ENCODE peak calls at places on chromosomes 13 and 19, in five cellular contexts. G is astrocyte, P is WERI-Rb-1, Z is PC-3, A is dorsolateral prefrontal cortex. K is an unnamed sample.

GRCh38 chr19:32530773-32531172 is 50.2 kb upstream of the PDCD5 start:
- DNase-seq in Z (no peak), G (no peak), P (no peak), A (no peak), K (no peak)

GRCh38 chr13:30746816-30747215 is 11.5 kb downstream of the ALOX5AP start:
- DNase-seq in P (no peak), Z (no peak), A (no peak), G (no peak), K (no peak)

GRCh38 chr13:31885994-31886393 is 145.6 kb upstream of the FRY start:
- DNase-seq in Z (no peak), P (peak), A (no peak), G (no peak), K (no peak)

GRCh38 chr13:94656766-94657165 is 55.1 kb downstream of the GPR180 start:
- DNase-seq in A (no peak), Z (peak), P (no peak), G (peak), K (peak)

GRCh38 chr19:17648097-17648660 is 40.0 kb downstream of the UNC13A start:
- DNase-seq in Z (no peak), G (no peak), A (peak), P (no peak), K (no peak)

GRCh38 chr13:50907781-50908180 is 1.8 kb upstream of the RNASEH2B start:
- DNase-seq in Z (no peak), P (no peak), A (no peak), G (no peak), K (no peak)

GRCh38 chr19:41695745-41696144 is 7.7 kb upstream of the CEACAM7 start:
- DNase-seq in G (no peak), Z (no peak), A (no peak), P (no peak), K (no peak)

GRCh38 chr13:27034678-27035111 is 136.9 kb downstream of the USP12 start:
- DNase-seq in G (no peak), A (peak), Z (no peak), P (no peak), K (no peak)

GRCh38 chr13:42760949-42761348 is 20.4 kb upstream of the FAM216B start:
- DNase-seq in P (no peak), Z (no peak), A (no peak), G (peak), K (no peak)

GRCh38 chr19:41321600-41322270 is 11.8 kb downstream of the CCDC97 start:
- DNase-seq in P (peak), A (no peak), Z (peak), G (peak), K (no peak)

GRCh38 chr19:30003862-30004261 is 61.8 kb downstream of the URI1 start:
- DNase-seq in G (no peak), A (no peak), P (no peak), Z (no peak), K (no peak)

GRCh38 chr13:56752630-56753029 is 388.1 kb upstream of the PRR20A start:
- DNase-seq in P (no peak), A (no peak), G (no peak), Z (no peak), K (no peak)

GRCh38 chr19:29549105-29550070 is 23.6 kb downstream of the VSTM2B start:
- DNase-seq in G (no peak), P (no peak), Z (no peak), A (no peak), K (no peak)

GRCh38 chr19:56538761-56539263 is at the start of gene ZFP28:
- DNase-seq in G (no peak), A (no peak), Z (no peak), P (peak), K (no peak)

GRCh38 chr19:58154679-58155648 is 4.4 kb upstream of the ZNF329 start:
- DNase-seq in Z (peak), P (peak), A (peak), G (peak), K (peak)

GRCh38 chr13:107993239-107993948 is 221.9 kb downstream of the LIG4 start:
- DNase-seq in G (no peak), Z (peak), A (no peak), P (no peak), K (peak)

GRCh38 chr19:31678421-31678820 is 329.2 kb upstream of the TSHZ3 start:
- DNase-seq in P (no peak), A (no peak), Z (no peak), G (no peak), K (no peak)

GRCh38 chr19:2059422-2060201 is 8.6 kb upstream of the MKNK2 start:
- DNase-seq in A (no peak), Z (peak), P (peak), G (peak), K (no peak)

GRCh38 chr19:2063824-2064223 is 12.8 kb upstream of the MKNK2 start:
- DNase-seq in G (no peak), P (no peak), A (no peak), Z (no peak), K (no peak)

GRCh38 chr19:2062770-2063169 is 11.7 kb upstream of the MKNK2 start:
- DNase-seq in G (no peak), A (no peak), P (no peak), Z (no peak), K (no peak)

GRCh38 chr19:2061936-2062729 is 11.1 kb upstream of the MKNK2 start:
- DNase-seq in P (no peak), G (no peak), A (no peak), Z (no peak), K (no peak)

GRCh38 chr19:2061093-2061935 is 10.3 kb upstream of the MKNK2 start:
- DNase-seq in Z (peak), A (peak), G (peak), P (peak), K (peak)
- H3K27ac ChIP-seq in Z (peak), A (peak), G (peak), P (peak), K (peak)

DNA sequence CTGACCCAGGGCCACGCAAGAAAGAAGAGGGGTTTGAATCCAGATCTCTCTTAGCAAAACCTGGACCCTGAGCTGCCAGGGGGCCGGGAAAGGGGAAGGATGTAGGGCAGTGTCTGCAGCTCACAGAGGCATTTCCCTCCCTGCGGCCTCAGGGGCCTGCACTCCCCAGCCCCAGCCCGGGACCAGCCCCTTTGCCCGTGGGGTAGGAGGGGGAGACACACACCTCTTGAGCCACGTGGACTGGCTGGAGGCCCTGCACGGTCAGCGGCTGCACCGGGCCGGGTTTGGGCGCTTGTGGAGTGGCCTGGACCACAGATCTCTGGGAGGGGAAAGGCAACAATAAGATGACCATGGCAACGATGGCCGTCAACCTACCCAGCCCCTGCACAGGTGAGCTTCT is 26.9 kb downstream of the RFX1 start:
- DNase-seq in A (no peak), P (no peak), G (no peak), Z (no peak), K (no peak)
- H3K27ac ChIP-seq in A (peak), P (no peak), G (no peak), Z (no peak), K (no peak)

GRCh38 chr19:48632692-48633147 is 4.5 kb downstream of the DBP start:
- DNase-seq in P (no peak), A (no peak), G (no peak), Z (no peak), K (no peak)
- H3K27ac ChIP-seq in P (peak), A (peak), G (no peak), Z (no peak), K (peak)

GRCh38 chr19:34838248-34838647 is 65.2 kb upstream of the ZNF599 start:
- DNase-seq in A (no peak), P (peak), G (no peak), Z (peak), K (no peak)
- H3K27ac ChIP-seq in A (no peak), P (no peak), G (no peak), Z (no peak), K (no peak)

GRCh38 chr19:4052993-4053422 is 13.7 kb downstream of the ZBTB7A start:
- DNase-seq in G (no peak), A (no peak), Z (peak), P (no peak), K (no peak)

GRCh38 chr19:4054471-4055208 is 12.1 kb downstream of the ZBTB7A start:
- DNase-seq in Z (no peak), G (no peak), P (no peak), A (no peak), K (no peak)

GRCh38 chr19:4053423-4054324 is 13.0 kb downstream of the ZBTB7A start:
- DNase-seq in P (no peak), Z (no peak), A (no peak), G (no peak), K (no peak)

GRCh38 chr19:4052114-4052992 is 14.3 kb downstream of the ZBTB7A start:
- DNase-seq in A (no peak), G (peak), Z (peak), P (no peak), K (no peak)

GRCh38 chr19:4055209-4055552 is 11.5 kb downstream of the ZBTB7A start:
- DNase-seq in P (no peak), G (no peak), A (no peak), Z (no peak), K (no peak)
- H3K27ac ChIP-seq in P (no peak), G (no peak), A (no peak), Z (no peak), K (no peak)

K was measured in epithelial cell of prostate.